ENCODE peak calls at places on chromosomes 12 and 14, in ten cellular contexts. G, W, U, K, O, E, S, P, C and Q are unnamed samples.

GRCh38 chr12:45668641-45669040 is 60.9 kb upstream of the ARID2 start:
- DNase-seq in G (no peak), W (no peak), U (no peak), K (no peak), O (no peak), E (no peak), S (no peak), P (no peak), C (no peak), Q (no peak)

GRCh38 chr12:25308761-25309160 is 58.0 kb upstream of the KRAS start:
- DNase-seq in G (no peak), W (no peak), U (no peak), K (no peak), O (no peak), E (no peak), S (no peak), P (no peak), C (peak), Q (no peak)

GRCh38 chr14:39015360-39015961 is 87.6 kb downstream of the SEC23A start:
- DNase-seq in G (peak), W (no peak), U (peak), K (no peak), O (peak), E (peak), S (no peak), P (peak), C (peak), Q (peak)

GRCh38 chr12:12613334-12613733 is 1.7 kb downstream of the CREBL2 start:
- DNase-seq in G (no peak), W (no peak), U (no peak), K (no peak), O (no peak), E (peak), S (no peak), P (no peak), C (peak), Q (no peak)

GRCh38 chr12:76611533-76611932 is 52.0 kb upstream of the OSBPL8 start:
- DNase-seq in G (no peak), W (no peak), U (no peak), K (no peak), O (no peak), E (no peak), S (no peak), P (no peak), C (peak), Q (no peak)

GRCh38 chr14:74018029-74018703 is 922 bp downstream of the ENTPD5 start:
- DNase-seq in G (no peak), W (no peak), U (no peak), K (no peak), O (peak), E (no peak), S (no peak), P (peak), C (peak), Q (peak)

GRCh38 chr12:17588968-17589367 is 501.0 kb downstream of the RERGL start:
- DNase-seq in G (peak), W (no peak), U (no peak), K (no peak), O (peak), E (no peak), S (no peak), P (no peak), C (peak), Q (no peak)

GRCh38 chr14:20986811-20987210 is 3.0 kb upstream of the METTL17 start:
- DNase-seq in G (no peak), W (no peak), U (no peak), K (no peak), O (peak), E (no peak), S (no peak), P (no peak), C (peak), Q (no peak)

GRCh38 chr14:43692706-43693105 is 814.4 kb downstream of the FSCB start:
- DNase-seq in G (no peak), W (no peak), U (no peak), K (no peak), O (no peak), E (no peak), S (no peak), P (no peak), C (no peak), Q (no peak)

GRCh38 chr12:15601210-15601800 is 187.9 kb downstream of the EPS8 start:
- DNase-seq in G (no peak), W (no peak), U (no peak), K (no peak), O (no peak), E (no peak), S (no peak), P (no peak), C (peak), Q (no peak)

GRCh38 chr14:61466249-61466904 is 145.0 kb downstream of the PRKCH start:
- DNase-seq in G (peak), W (peak), U (no peak), K (no peak), O (peak), E (no peak), S (no peak), P (no peak), C (no peak), Q (no peak)

GRCh38 chr14:105498430-105499255 is 7.6 kb downstream of the TEDC1 start:
- DNase-seq in G (no peak), W (no peak), U (no peak), K (no peak), O (no peak), E (no peak), S (no peak), P (no peak), C (no peak), Q (no peak)

GRCh38 chr14:100278702-100279101 is 27.5 kb downstream of the SLC25A29 start:
- DNase-seq in G (no peak), W (peak), U (no peak), K (no peak), O (peak), E (peak), S (no peak), P (peak), C (peak), Q (no peak)

GRCh38 chr14:64549805-64550538 is at the start of gene PPP1R36:
- DNase-seq in G (peak), W (peak), U (no peak), K (peak), O (no peak), E (no peak), S (no peak), P (peak), C (no peak), Q (peak)

GRCh38 chr12:29278673-29279420 is 102.1 kb downstream of the ERGIC2 start:
- DNase-seq in G (no peak), W (no peak), U (no peak), K (no peak), O (no peak), E (no peak), S (no peak), P (no peak), C (no peak), Q (no peak)

GRCh38 chr14:99157246-99157645 is 114.8 kb downstream of the BCL11B start:
- DNase-seq in G (no peak), W (no peak), U (no peak), K (no peak), O (no peak), E (no peak), S (no peak), P (no peak), C (no peak), Q (no peak)

GRCh38 chr12:72267974-72268373 is 4.2 kb upstream of the TRHDE start:
- DNase-seq in G (no peak), W (no peak), U (no peak), K (no peak), O (no peak), E (peak), S (no peak), P (no peak), C (no peak), Q (no peak)

GRCh38 chr12:68406134-68406576 is 74.0 kb upstream of the MDM1 start:
- DNase-seq in G (no peak), W (peak), U (peak), K (no peak), O (peak), E (peak), S (no peak), P (peak), C (peak), Q (no peak)

GRCh38 chr12:4506430-4506829 is 32.3 kb upstream of the RAD51AP1 start:
- DNase-seq in G (no peak), W (no peak), U (no peak), K (no peak), O (peak), E (no peak), S (no peak), P (no peak), C (no peak), Q (no peak)

GRCh38 chr14:56666294-56666693 is 86.7 kb downstream of the TMEM260 start:
- DNase-seq in G (no peak), W (no peak), U (no peak), K (no peak), O (no peak), E (no peak), S (no peak), P (no peak), C (no peak), Q (no peak)

GRCh38 chr12:58915634-58916033 is 4.7 kb downstream of the LRIG3 start:
- DNase-seq in G (peak), W (no peak), U (no peak), K (no peak), O (no peak), E (no peak), S (no peak), P (peak), C (no peak), Q (no peak)

GRCh38 chr12:8996682-8997405 is 7.5 kb downstream of the KLRG1 start:
- DNase-seq in G (no peak), W (no peak), U (peak), K (no peak), O (no peak), E (no peak), S (no peak), P (no peak), C (peak), Q (no peak)

GRCh38 chr14:93970967-93971634 is 5.3 kb downstream of the ASB2 start:
- DNase-seq in G (no peak), W (no peak), U (no peak), K (peak), O (no peak), E (no peak), S (no peak), P (no peak), C (no peak), Q (peak)